ENCODE peak calls at places on chromosomes 2 and 18, in six cellular contexts. One of them, this sample, is unnamed.

GRCh38 chr2:15733867-15734765 is 142.4 kb downstream of the DDX1 start:
- DNase-seq in T-cell: no peak
- DNase-seq in hepatocyte: peak
- DNase-seq in EH: peak
- DNase-seq in CD8-positive, alpha-beta T cell: no peak
- DNase-seq in right lobe of liver: no peak
- DNase-seq in this sample: no peak

GRCh38 chr2:237739101-237739500 is 59.5 kb upstream of the RBM44 start:
- DNase-seq in CD8-positive, alpha-beta T cell: no peak
- DNase-seq in EH: no peak
- DNase-seq in right lobe of liver: no peak
- DNase-seq in hepatocyte: no peak
- DNase-seq in T-cell: no peak
- DNase-seq in this sample: no peak

GRCh38 chr2:9107168-9108025 is 99.2 kb upstream of the ASAP2 start:
- DNase-seq in CD8-positive, alpha-beta T cell: no peak
- DNase-seq in T-cell: no peak
- DNase-seq in EH: no peak
- DNase-seq in right lobe of liver: no peak
- DNase-seq in hepatocyte: no peak
- DNase-seq in this sample: no peak

GRCh38 chr18:54679318-54680149 is 88.5 kb downstream of the DYNAP start:
- DNase-seq in EH: peak
- DNase-seq in T-cell: no peak
- DNase-seq in CD8-positive, alpha-beta T cell: no peak
- DNase-seq in hepatocyte: peak
- DNase-seq in right lobe of liver: no peak
- DNase-seq in this sample: peak

GRCh38 chr18:34647251-34647650 is 62.8 kb upstream of the DTNA start:
- DNase-seq in hepatocyte: no peak
- DNase-seq in CD8-positive, alpha-beta T cell: no peak
- DNase-seq in right lobe of liver: no peak
- DNase-seq in T-cell: no peak
- DNase-seq in EH: no peak
- DNase-seq in this sample: no peak

GRCh38 chr2:100392715-100393114 is 24.8 kb downstream of the CHST10 start:
- DNase-seq in CD8-positive, alpha-beta T cell: no peak
- DNase-seq in right lobe of liver: no peak
- DNase-seq in T-cell: no peak
- DNase-seq in EH: no peak
- DNase-seq in hepatocyte: no peak
- DNase-seq in this sample: no peak

GRCh38 chr2:215729985-215730620 is 283.2 kb downstream of the MREG start:
- DNase-seq in CD8-positive, alpha-beta T cell: no peak
- DNase-seq in right lobe of liver: no peak
- DNase-seq in hepatocyte: no peak
- DNase-seq in T-cell: no peak
- DNase-seq in EH: peak
- DNase-seq in this sample: no peak

GRCh38 chr2:69456950-69457445 is 19.8 kb upstream of the NFU1 start:
- DNase-seq in CD8-positive, alpha-beta T cell: no peak
- DNase-seq in EH: no peak
- DNase-seq in hepatocyte: no peak
- DNase-seq in T-cell: no peak
- DNase-seq in right lobe of liver: no peak
- DNase-seq in this sample: no peak

GRCh38 chr2:191677091-191677645 is 768 bp upstream of the NABP1 start:
- DNase-seq in hepatocyte: peak
- DNase-seq in T-cell: peak
- DNase-seq in right lobe of liver: no peak
- DNase-seq in CD8-positive, alpha-beta T cell: no peak
- DNase-seq in EH: peak
- DNase-seq in this sample: no peak

This sample was measured in HS-5.